ENCODE peak calls at places on chromosomes 13 and 19, in five cellular contexts. One of them, this sample, is unnamed.

GRCh38 chr13:49292742-49293498 is 45.2 kb downstream of the CDADC1 start:
- DNase-seq in SHP77 treated with DMSO at 0.1 percent for 48 hours: peak
- DNase-seq in adrenal gland: no peak
- DNase-seq in left ventricle myocardium inferior: no peak
- DNase-seq in BE2C: peak
- DNase-seq in this sample: no peak

GRCh38 chr19:35155441-35155840 is 906 bp downstream of the FXYD5 start:
- DNase-seq in left ventricle myocardium inferior: no peak
- DNase-seq in adrenal gland: no peak
- DNase-seq in BE2C: no peak
- DNase-seq in SHP77 treated with DMSO at 0.1 percent for 48 hours: no peak
- DNase-seq in this sample: no peak

GRCh38 chr13:109628251-109628699 is 158.1 kb downstream of the IRS2 start:
- DNase-seq in SHP77 treated with DMSO at 0.1 percent for 48 hours: no peak
- DNase-seq in left ventricle myocardium inferior: no peak
- DNase-seq in adrenal gland: no peak
- DNase-seq in BE2C: no peak
- DNase-seq in this sample: no peak

GRCh38 chr13:42168497-42168896 is 103.5 kb upstream of the AKAP11 start:
- DNase-seq in left ventricle myocardium inferior: no peak
- DNase-seq in BE2C: no peak
- DNase-seq in adrenal gland: no peak
- DNase-seq in SHP77 treated with DMSO at 0.1 percent for 48 hours: no peak
- DNase-seq in this sample: no peak

GRCh38 chr13:75633285-75633684 is 2.8 kb upstream of the LMO7 start:
- DNase-seq in left ventricle myocardium inferior: no peak
- DNase-seq in BE2C: no peak
- DNase-seq in adrenal gland: no peak
- DNase-seq in SHP77 treated with DMSO at 0.1 percent for 48 hours: no peak
- DNase-seq in this sample: no peak

GRCh38 chr13:23999411-23999810 is 102.1 kb upstream of the C1QTNF9B start:
- DNase-seq in left ventricle myocardium inferior: no peak
- DNase-seq in SHP77 treated with DMSO at 0.1 percent for 48 hours: no peak
- DNase-seq in adrenal gland: no peak
- DNase-seq in BE2C: no peak
- DNase-seq in this sample: no peak

GRCh38 chr13:45500492-45501174 is 35.9 kb downstream of the COG3 start:
- DNase-seq in adrenal gland: no peak
- DNase-seq in BE2C: no peak
- DNase-seq in left ventricle myocardium inferior: no peak
- DNase-seq in SHP77 treated with DMSO at 0.1 percent for 48 hours: no peak
- DNase-seq in this sample: no peak

GRCh38 chr13:92829930-92830329 is 396.7 kb upstream of the GPC6 start:
- DNase-seq in adrenal gland: no peak
- DNase-seq in SHP77 treated with DMSO at 0.1 percent for 48 hours: no peak
- DNase-seq in BE2C: no peak
- DNase-seq in left ventricle myocardium inferior: no peak
- DNase-seq in this sample: no peak

GRCh38 chr13:40537146-40537895 is 129.1 kb downstream of the FOXO1 start:
- DNase-seq in left ventricle myocardium inferior: no peak
- DNase-seq in SHP77 treated with DMSO at 0.1 percent for 48 hours: no peak
- DNase-seq in adrenal gland: no peak
- DNase-seq in BE2C: no peak
- DNase-seq in this sample: no peak

GRCh38 chr13:94641432-94641941 is 39.8 kb downstream of the GPR180 start:
- DNase-seq in BE2C: no peak
- DNase-seq in adrenal gland: no peak
- DNase-seq in left ventricle myocardium inferior: no peak
- DNase-seq in SHP77 treated with DMSO at 0.1 percent for 48 hours: peak
- DNase-seq in this sample: no peak

GRCh38 chr13:113315992-113316391 is 19.0 kb downstream of the LAMP1 start:
- DNase-seq in SHP77 treated with DMSO at 0.1 percent for 48 hours: no peak
- DNase-seq in BE2C: no peak
- DNase-seq in left ventricle myocardium inferior: no peak
- DNase-seq in adrenal gland: no peak
- DNase-seq in this sample: no peak

GRCh38 chr13:100694722-100695644 is 20.4 kb upstream of the TMTC4 start:
- DNase-seq in adrenal gland: peak
- DNase-seq in SHP77 treated with DMSO at 0.1 percent for 48 hours: peak
- DNase-seq in left ventricle myocardium inferior: no peak
- DNase-seq in BE2C: peak
- DNase-seq in this sample: peak

GRCh38 chr19:40214936-40215335 is 3.2 kb downstream of the TTC9B start:
- DNase-seq in SHP77 treated with DMSO at 0.1 percent for 48 hours: no peak
- DNase-seq in adrenal gland: no peak
- DNase-seq in BE2C: no peak
- DNase-seq in left ventricle myocardium inferior: no peak
- DNase-seq in this sample: no peak

GRCh38 chr19:10769533-10770491 is 51.9 kb downstream of the DNM2 start:
- DNase-seq in BE2C: peak
- DNase-seq in left ventricle myocardium inferior: peak
- DNase-seq in adrenal gland: peak
- DNase-seq in SHP77 treated with DMSO at 0.1 percent for 48 hours: no peak
- DNase-seq in this sample: no peak

GRCh38 chr13:49898792-49899191 is 37.3 kb downstream of the SPRYD7 start:
- DNase-seq in left ventricle myocardium inferior: no peak
- DNase-seq in SHP77 treated with DMSO at 0.1 percent for 48 hours: no peak
- DNase-seq in BE2C: no peak
- DNase-seq in adrenal gland: no peak
- DNase-seq in this sample: no peak

GRCh38 chr19:10112895-10113591 is 1.6 kb downstream of the P2RY11 start:
- DNase-seq in SHP77 treated with DMSO at 0.1 percent for 48 hours: no peak
- DNase-seq in adrenal gland: peak
- DNase-seq in BE2C: peak
- DNase-seq in left ventricle myocardium inferior: no peak
- DNase-seq in this sample: peak

GRCh38 chr19:45460807-45461347 is 6.9 kb upstream of the FOSB start:
- DNase-seq in left ventricle myocardium inferior: no peak
- DNase-seq in BE2C: no peak
- DNase-seq in SHP77 treated with DMSO at 0.1 percent for 48 hours: no peak
- DNase-seq in adrenal gland: no peak
- DNase-seq in this sample: no peak

GRCh38 chr13:98651716-98652115 is 74.8 kb upstream of the STK24 start:
- DNase-seq in BE2C: no peak
- DNase-seq in left ventricle myocardium inferior: no peak
- DNase-seq in SHP77 treated with DMSO at 0.1 percent for 48 hours: no peak
- DNase-seq in adrenal gland: no peak
- DNase-seq in this sample: no peak

GRCh38 chr13:111609631-111610030 is 289.2 kb downstream of the TEX29 start:
- DNase-seq in left ventricle myocardium inferior: no peak
- DNase-seq in SHP77 treated with DMSO at 0.1 percent for 48 hours: no peak
- DNase-seq in BE2C: no peak
- DNase-seq in adrenal gland: no peak
- DNase-seq in this sample: no peak

GRCh38 chr19:43555185-43555770 is 20.0 kb downstream of the XRCC1 start:
- DNase-seq in SHP77 treated with DMSO at 0.1 percent for 48 hours: peak
- DNase-seq in adrenal gland: peak
- DNase-seq in left ventricle myocardium inferior: peak
- DNase-seq in BE2C: peak
- DNase-seq in this sample: peak

GRCh38 chr13:46165485-46166220 is 16.3 kb downstream of the LCP1 start:
- DNase-seq in left ventricle myocardium inferior: no peak
- DNase-seq in BE2C: no peak
- DNase-seq in SHP77 treated with DMSO at 0.1 percent for 48 hours: no peak
- DNase-seq in adrenal gland: no peak
- DNase-seq in this sample: no peak

GRCh38 chr13:42039457-42039945 is 8.9 kb upstream of the DGKH start:
- DNase-seq in SHP77 treated with DMSO at 0.1 percent for 48 hours: no peak
- DNase-seq in left ventricle myocardium inferior: no peak
- DNase-seq in adrenal gland: no peak
- DNase-seq in BE2C: no peak
- DNase-seq in this sample: no peak

GRCh38 chr13:66513728-66514127 is 716.4 kb downstream of the PCDH9 start:
- DNase-seq in adrenal gland: no peak
- DNase-seq in BE2C: no peak
- DNase-seq in SHP77 treated with DMSO at 0.1 percent for 48 hours: no peak
- DNase-seq in left ventricle myocardium inferior: no peak
- DNase-seq in this sample: no peak

GRCh38 chr13:85806553-85807175 is 7.4 kb upstream of the SLITRK6 start:
- DNase-seq in BE2C: no peak
- DNase-seq in left ventricle myocardium inferior: no peak
- DNase-seq in adrenal gland: no peak
- DNase-seq in SHP77 treated with DMSO at 0.1 percent for 48 hours: peak
- DNase-seq in this sample: no peak

GRCh38 chr13:109755997-109756396 is 30.4 kb downstream of the IRS2 start:
- DNase-seq in SHP77 treated with DMSO at 0.1 percent for 48 hours: no peak
- DNase-seq in adrenal gland: peak
- DNase-seq in left ventricle myocardium inferior: no peak
- DNase-seq in BE2C: no peak
- DNase-seq in this sample: no peak

GRCh38 chr13:112685856-112686255 is 4.0 kb upstream of the ATP11A start:
- DNase-seq in left ventricle myocardium inferior: no peak
- DNase-seq in SHP77 treated with DMSO at 0.1 percent for 48 hours: no peak
- DNase-seq in BE2C: no peak
- DNase-seq in adrenal gland: peak
- DNase-seq in this sample: no peak

GRCh38 chr13:80039000-80039399 is 301.9 kb downstream of the SPRY2 start:
- DNase-seq in adrenal gland: no peak
- DNase-seq in SHP77 treated with DMSO at 0.1 percent for 48 hours: no peak
- DNase-seq in left ventricle myocardium inferior: no peak
- DNase-seq in BE2C: no peak
- DNase-seq in this sample: no peak

GRCh38 chr19:10214784-10215183 is 16.3 kb downstream of the S1PR2 start:
- DNase-seq in adrenal gland: no peak
- DNase-seq in BE2C: no peak
- DNase-seq in SHP77 treated with DMSO at 0.1 percent for 48 hours: no peak
- DNase-seq in left ventricle myocardium inferior: no peak
- DNase-seq in this sample: no peak

GRCh38 chr13:23993439-23993980 is 96.2 kb upstream of the C1QTNF9B start:
- DNase-seq in BE2C: no peak
- DNase-seq in left ventricle myocardium inferior: no peak
- DNase-seq in adrenal gland: no peak
- DNase-seq in SHP77 treated with DMSO at 0.1 percent for 48 hours: no peak
- DNase-seq in this sample: no peak

GRCh38 chr13:45885194-45885593 is 33.6 kb upstream of the SIAH3 start:
- DNase-seq in SHP77 treated with DMSO at 0.1 percent for 48 hours: no peak
- DNase-seq in left ventricle myocardium inferior: no peak
- DNase-seq in adrenal gland: no peak
- DNase-seq in BE2C: no peak
- DNase-seq in this sample: no peak

GRCh38 chr19:56139847-56140582 is 1.1 kb upstream of the ZNF444 start:
- DNase-seq in left ventricle myocardium inferior: no peak
- DNase-seq in adrenal gland: no peak
- DNase-seq in BE2C: no peak
- DNase-seq in SHP77 treated with DMSO at 0.1 percent for 48 hours: no peak
- DNase-seq in this sample: no peak

GRCh38 chr13:38674208-38674607 is 12.7 kb upstream of the FREM2 start:
- DNase-seq in left ventricle myocardium inferior: no peak
- DNase-seq in adrenal gland: no peak
- DNase-seq in BE2C: no peak
- DNase-seq in SHP77 treated with DMSO at 0.1 percent for 48 hours: no peak
- DNase-seq in this sample: no peak

GRCh38 chr19:7257148-7258041 is 36.8 kb downstream of the INSR start:
- DNase-seq in adrenal gland: peak
- DNase-seq in SHP77 treated with DMSO at 0.1 percent for 48 hours: no peak
- DNase-seq in left ventricle myocardium inferior: no peak
- DNase-seq in BE2C: peak
- DNase-seq in this sample: no peak

GRCh38 chr13:33434676-33435075 is 149.1 kb upstream of the STARD13 start:
- DNase-seq in left ventricle myocardium inferior: no peak
- DNase-seq in SHP77 treated with DMSO at 0.1 percent for 48 hours: no peak
- DNase-seq in BE2C: no peak
- DNase-seq in adrenal gland: no peak
- DNase-seq in this sample: no peak

GRCh38 chr13:72637561-72637960 is 89.9 kb downstream of the MZT1 start:
- DNase-seq in SHP77 treated with DMSO at 0.1 percent for 48 hours: no peak
- DNase-seq in left ventricle myocardium inferior: no peak
- DNase-seq in adrenal gland: no peak
- DNase-seq in BE2C: no peak
- DNase-seq in this sample: no peak

GRCh38 chr19:15436012-15436825 is 13.5 kb downstream of the WIZ start:
- DNase-seq in adrenal gland: no peak
- DNase-seq in BE2C: no peak
- DNase-seq in left ventricle myocardium inferior: no peak
- DNase-seq in SHP77 treated with DMSO at 0.1 percent for 48 hours: no peak
- DNase-seq in this sample: no peak

GRCh38 chr13:110915874-110916670 is 1.2 kb upstream of the ANKRD10 start:
- DNase-seq in BE2C: no peak
- DNase-seq in SHP77 treated with DMSO at 0.1 percent for 48 hours: peak
- DNase-seq in adrenal gland: no peak
- DNase-seq in left ventricle myocardium inferior: no peak
- DNase-seq in this sample: no peak

GRCh38 chr19:17457621-17458020 is 3.1 kb downstream of the NXNL1 start:
- DNase-seq in SHP77 treated with DMSO at 0.1 percent for 48 hours: no peak
- DNase-seq in adrenal gland: no peak
- DNase-seq in BE2C: no peak
- DNase-seq in left ventricle myocardium inferior: no peak
- DNase-seq in this sample: no peak

GRCh38 chr19:46624958-46625661 is at the start of gene PTGIR:
- DNase-seq in BE2C: no peak
- DNase-seq in SHP77 treated with DMSO at 0.1 percent for 48 hours: no peak
- DNase-seq in adrenal gland: peak
- DNase-seq in left ventricle myocardium inferior: peak
- DNase-seq in this sample: no peak

GRCh38 chr13:38981096-38981495 is 9.5 kb downstream of the STOML3 start:
- DNase-seq in SHP77 treated with DMSO at 0.1 percent for 48 hours: peak
- DNase-seq in adrenal gland: no peak
- DNase-seq in BE2C: no peak
- DNase-seq in left ventricle myocardium inferior: no peak
- DNase-seq in this sample: no peak

This sample was measured in GM12892.